ENCODE peak calls at places on chromosomes 1 and 21, in four cellular contexts. G is foreskin fibroblast; X is naive thymus-derived CD4-positive, alpha-beta T cell; Y is T-helper 2 cell. B is an unnamed sample.

GRCh38 chr1:181251001-181251712 is 162.7 kb downstream of the IER5 start:
- DNase-seq in G (peak), X (no peak), Y (no peak), B (no peak)

GRCh38 chr1:33256701-33257387 is 552 bp downstream of the ZNF362 start:
- DNase-seq in G (peak), X (no peak), Y (peak), B (peak)

GRCh38 chr1:162904579-162904978 is 43.6 kb upstream of the CCDC190 start:
- DNase-seq in G (no peak), X (no peak), Y (no peak), B (no peak)

GRCh38 chr1:11654571-11655262 is at the start of gene FBXO44:
- DNase-seq in G (no peak), X (peak), Y (peak), B (peak)

GRCh38 chr1:24914226-24915069 is 15.6 kb downstream of the RUNX3 start:
- DNase-seq in G (no peak), X (no peak), Y (no peak), B (no peak)

GRCh38 chr1:37051386-37051785 is 17.1 kb upstream of the GRIK3 start:
- DNase-seq in G (no peak), X (no peak), Y (no peak), B (no peak)

GRCh38 chr1:59595774-59596173 is 219.0 kb upstream of the HOOK1 start:
- DNase-seq in G (peak), X (no peak), Y (no peak), B (no peak)

GRCh38 chr1:244112046-244112445 is 61.0 kb downstream of the ZBTB18 start:
- DNase-seq in G (no peak), X (no peak), Y (no peak), B (no peak)

GRCh38 chr1:100868364-100868995 is 26.2 kb downstream of the EXTL2 start:
- DNase-seq in G (peak), X (no peak), Y (peak), B (peak)

GRCh38 chr1:1435094-1435903 is at the start of gene VWA1:
- DNase-seq in G (peak), X (peak), Y (peak), B (peak)

GRCh38 chr21:42085246-42086077 is 14.3 kb downstream of the UMODL1 start:
- DNase-seq in G (no peak), X (no peak), Y (no peak), B (no peak)

GRCh38 chr1:29893036-29893723 is 656.9 kb downstream of the PTPRU start:
- DNase-seq in G (no peak), X (no peak), Y (no peak), B (no peak)

GRCh38 chr1:161267332-161267731 is 8.8 kb downstream of the PCP4L1 start:
- DNase-seq in G (no peak), X (no peak), Y (no peak), B (no peak)

GRCh38 chr1:27528701-27529637 is 39.0 kb upstream of the WASF2 start:
- DNase-seq in G (peak), X (no peak), Y (no peak), B (no peak)

GRCh38 chr1:226677121-226678020 is 61.7 kb downstream of the ITPKB start:
- DNase-seq in G (peak), X (peak), Y (peak), B (peak)

GRCh38 chr1:218686258-218686657 is 341.1 kb downstream of the TGFB2 start:
- DNase-seq in G (peak), X (no peak), Y (no peak), B (no peak)

GRCh38 chr1:25253911-25254310 is 6.7 kb upstream of the RSRP1 start:
- DNase-seq in G (peak), X (no peak), Y (no peak), B (no peak)

GRCh38 chr1:198892065-198892464 is 253.2 kb downstream of the PTPRC start:
- DNase-seq in G (peak), X (no peak), Y (no peak), B (no peak)

GRCh38 chr1:5371270-5371669 is 621.0 kb downstream of the NPHP4 start:
- DNase-seq in G (no peak), X (no peak), Y (no peak), B (no peak)

GRCh38 chr1:26608895-26609294 is 79.3 kb downstream of the RPS6KA1 start:
- DNase-seq in G (no peak), X (no peak), Y (no peak), B (no peak)

GRCh38 chr1:168636200-168636599 is 59.8 kb downstream of the XCL1 start:
- DNase-seq in G (no peak), X (no peak), Y (no peak), B (no peak)

GRCh38 chr1:156420209-156421061 is 51.4 kb downstream of the RHBG start:
- DNase-seq in G (no peak), X (peak), Y (peak), B (peak)

GRCh38 chr1:58438468-58438867 is 108.1 kb downstream of the OMA1 start:
- DNase-seq in G (no peak), X (no peak), Y (no peak), B (no peak)

GRCh38 chr1:2152914-2153313 is 41.7 kb downstream of the FAAP20 start:
- DNase-seq in G (no peak), X (no peak), Y (no peak), B (no peak)